ENCODE peak calls at places on chromosomes 2 and 18, in five cellular contexts. T is breast epithelium, Y is SK-N-SH, H is GM23338, A is spleen. G is an unnamed sample.

GRCh38 chr2:40760071-40760666 is 308.3 kb upstream of the SLC8A1 start:
- DNase-seq in H (peak; percentile 74), A (no peak), Y (peak; percentile 25), T (no peak), G (peak; percentile 56)

GRCh38 chr2:64447317-64448060 is 6.5 kb upstream of the LGALSL start:
- DNase-seq in A (no peak), Y (no peak), H (no peak), T (no peak), G (no peak)

GRCh38 chr2:218028189-218028495 is 25.3 kb upstream of the TNS1 start:
- DNase-seq in Y (no peak), H (no peak), A (no peak), T (no peak), G (no peak)

GRCh38 chr2:232368311-232368731 is 10.2 kb upstream of the ALPP start:
- DNase-seq in H (peak; percentile 24), A (no peak), Y (no peak), T (peak; percentile 34), G (no peak)

GRCh38 chr2:234081970-234082822 is 31.7 kb downstream of the SPP2 start:
- DNase-seq in A (no peak), T (no peak), H (no peak), Y (no peak), G (no peak)

GRCh38 chr2:182593394-182593707 is 122.7 kb upstream of the DNAJC10 start:
- DNase-seq in A (no peak), T (no peak), H (no peak), Y (no peak), G (no peak)

GRCh38 chr2:54558188-54558975 is 102.3 kb downstream of the SPTBN1 start:
- DNase-seq in H (peak; percentile 90), T (peak; percentile 65), A (peak; percentile 93), Y (peak; percentile 87), G (peak; percentile 85)

GRCh38 chr2:191222952-191223351 is 22.3 kb upstream of the MYO1B start:
- DNase-seq in H (no peak), A (no peak), T (no peak), Y (no peak), G (no peak)

GRCh38 chr18:35728676-35729075 is 147.1 kb downstream of the GALNT1 start:
- DNase-seq in A (no peak), Y (no peak), T (no peak), H (no peak), G (no peak)

GRCh38 chr2:86275384-86275799 is 62.0 kb downstream of the REEP1 start:
- DNase-seq in Y (no peak), A (no peak), T (no peak), H (no peak), G (no peak)

GRCh38 chr2:130890941-130891669 is 54.4 kb downstream of the ARHGEF4 start:
- DNase-seq in T (no peak), Y (no peak), A (no peak), H (no peak), G (no peak)

GRCh38 chr2:112173646-112174319 is 35.6 kb downstream of the FBLN7 start:
- DNase-seq in H (no peak), T (no peak), A (no peak), Y (peak; percentile 65), G (no peak)

GRCh38 chr2:8661736-8662135 is 20.1 kb upstream of the ID2 start:
- DNase-seq in T (no peak), Y (no peak), H (no peak), A (no peak), G (no peak)

GRCh38 chr2:230602562-230603230 is 109.9 kb upstream of the CAB39 start:
- DNase-seq in A (peak; percentile 91), Y (no peak), T (no peak), H (no peak), G (peak; percentile 2)

GRCh38 chr2:149189769-149190168 is 140.6 kb upstream of the LYPD6 start:
- DNase-seq in A (no peak), T (no peak), Y (no peak), H (no peak), G (no peak)

GRCh38 chr2:44392338-44392943 is 30.7 kb downstream of the CAMKMT start:
- DNase-seq in H (peak; percentile 77), T (no peak), Y (peak; percentile 41), A (no peak), G (peak; percentile 34)

GRCh38 chr2:219210572-219211362 is 4.2 kb downstream of the ZFAND2B start:
- DNase-seq in H (no peak), Y (no peak), A (no peak), T (no peak), G (no peak)

GRCh38 chr2:219207884-219208740 is 1.5 kb downstream of the ZFAND2B start:
- DNase-seq in T (no peak), A (peak; percentile 71), H (no peak), Y (peak; percentile 51), G (no peak)

GRCh38 chr2:219209236-219209635 is 2.7 kb downstream of the ZFAND2B start:
- DNase-seq in Y (no peak), H (no peak), A (peak; percentile 76), T (no peak), G (no peak)

GRCh38 chr2:219207254-219207883 is 787 bp downstream of the ZFAND2B start:
- DNase-seq in Y (no peak), H (no peak), A (peak; percentile 77), T (no peak), G (no peak)

DNA sequence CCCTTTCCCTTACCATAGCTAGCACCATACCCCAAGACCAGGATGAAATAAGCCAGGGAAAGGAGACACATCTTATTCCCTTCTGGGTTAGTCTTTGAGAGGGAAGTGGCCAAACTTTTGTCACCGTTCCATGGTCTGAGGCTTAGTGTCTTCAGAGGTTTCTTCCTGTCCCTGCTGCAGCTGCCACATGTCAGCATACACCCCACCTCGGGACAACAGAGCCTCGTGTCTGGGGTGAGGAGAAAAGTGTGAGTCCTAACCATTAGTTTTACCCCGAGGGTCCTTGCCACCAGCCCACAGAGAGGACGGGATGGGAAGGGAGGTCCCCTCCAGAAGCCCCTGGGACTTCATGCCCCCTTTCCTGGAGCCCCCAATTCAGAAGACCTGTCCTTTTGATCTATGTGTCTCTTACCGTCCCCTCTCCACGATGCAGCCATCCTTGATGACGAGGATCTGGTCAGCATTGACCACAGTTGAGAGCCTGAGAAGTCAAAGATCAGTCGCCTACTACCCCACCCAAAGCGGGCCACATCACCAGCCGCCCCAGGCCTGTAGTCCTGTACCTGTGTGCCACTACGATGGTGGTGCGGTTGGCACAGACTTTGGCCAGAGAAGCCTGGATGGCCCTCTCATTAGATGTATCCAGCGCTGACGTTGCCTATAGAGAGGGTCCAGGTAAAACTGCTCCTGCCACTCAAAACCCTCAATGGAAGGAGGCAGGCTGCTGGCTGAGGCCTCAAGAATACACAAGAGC is 3.4 kb downstream of the ZFAND2B start:
- DNase-seq in T (no peak), Y (no peak), H (no peak), A (peak; percentile 67), G (peak; percentile 68)
- H3K27ac ChIP-seq in T (no peak overlapping the region), Y (no peak overlapping the region), H (no peak overlapping the region), A (peak overlapping the region; percentile 96), G (peak overlapping the region; percentile 57)

GRCh38 chr2:52034706-52035105 is 1002.8 kb upstream of the NRXN1 start:
- DNase-seq in Y (no peak), A (no peak), T (no peak), H (peak; percentile 27), G (no peak)

GRCh38 chr2:52036036-52036435 is 1004.1 kb upstream of the NRXN1 start:
- DNase-seq in A (no peak), Y (no peak), T (no peak), H (no peak), G (no peak)

DNA sequence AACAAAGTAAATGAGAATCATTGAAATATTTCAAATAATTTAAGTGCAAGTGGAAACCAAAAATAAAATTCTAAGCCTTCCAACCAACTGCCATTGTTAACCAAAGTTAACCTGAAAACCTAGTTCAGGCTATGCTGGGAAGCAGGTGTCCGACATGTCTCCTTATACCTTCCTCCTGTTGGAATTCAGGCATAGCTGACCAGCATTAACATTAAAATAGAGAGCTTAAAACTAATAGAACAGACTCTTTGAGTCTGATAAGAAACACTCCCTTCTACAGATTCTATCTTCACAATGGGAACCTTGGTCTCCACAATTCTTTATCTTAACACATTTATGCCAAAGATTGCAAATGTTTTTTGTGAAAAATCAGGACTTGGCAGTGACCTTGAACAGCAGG is 1004.9 kb upstream of the NRXN1 start:
- DNase-seq in Y (no peak), T (no peak), H (peak; percentile 27), A (no peak), G (no peak)
- TF ChIP-seq POLR2AphosphoS5 in Y (no peak), T (no peak), H (no peak), A (no peak), G (no peak)

GRCh38 chr2:41936751-41937463 is 110.9 kb upstream of the PKDCC start:
- DNase-seq in A (no peak), H (no peak), Y (no peak), T (no peak), G (no peak)
- H3K27ac ChIP-seq in A (no peak overlapping the region), H (peak overlapping the region; percentile 63), Y (no peak overlapping the region), T (peak overlapping the region; percentile 26), G (no peak overlapping the region)

GRCh38 chr18:75211002-75211621 is 515 bp downstream of the TSHZ1 start:
- DNase-seq in A (peak; percentile 87), Y (no peak), H (peak; percentile 37), T (no peak), G (no peak)
- TF ChIP-seq POLR2AphosphoS5 in A (peak; percentile 37), Y (no peak), H (no peak), T (no peak), G (peak; percentile 0)

GRCh38 chr2:189232759-189233406 is 53.3 kb upstream of the COL5A2 start:
- DNase-seq in H (no peak), A (no peak), T (no peak), Y (no peak), G (no peak)
- H3K27ac ChIP-seq in H (no peak overlapping the region), A (no peak overlapping the region), T (no peak overlapping the region), Y (peak overlapping the region; percentile 50), G (no peak overlapping the region)

DNA sequence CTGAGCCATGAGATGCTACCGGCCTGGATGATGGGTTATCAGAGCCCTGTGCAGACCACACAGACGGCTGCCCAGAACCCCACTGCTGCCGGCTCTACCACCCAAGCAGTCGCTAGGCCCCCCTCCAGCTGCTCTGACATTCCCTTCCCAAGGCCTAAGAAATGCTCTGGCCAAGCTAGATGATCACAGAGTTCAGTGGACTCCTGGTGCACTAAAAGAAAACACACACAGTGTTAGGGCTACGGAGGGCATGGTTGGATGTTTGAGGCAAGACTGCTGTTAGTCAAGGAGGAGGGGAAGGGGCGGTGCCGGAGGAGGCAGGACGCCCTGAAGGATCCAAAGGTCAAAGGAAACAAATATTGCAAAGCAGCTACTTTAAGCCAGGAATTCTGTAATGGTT is 174.5 kb downstream of the MYCN start:
- DNase-seq in Y (no peak), H (no peak), A (no peak), T (no peak), G (no peak)
- TF ChIP-seq POLR2AphosphoS5 in Y (no peak), H (no peak), A (no peak), T (no peak), G (no peak)

DNA sequence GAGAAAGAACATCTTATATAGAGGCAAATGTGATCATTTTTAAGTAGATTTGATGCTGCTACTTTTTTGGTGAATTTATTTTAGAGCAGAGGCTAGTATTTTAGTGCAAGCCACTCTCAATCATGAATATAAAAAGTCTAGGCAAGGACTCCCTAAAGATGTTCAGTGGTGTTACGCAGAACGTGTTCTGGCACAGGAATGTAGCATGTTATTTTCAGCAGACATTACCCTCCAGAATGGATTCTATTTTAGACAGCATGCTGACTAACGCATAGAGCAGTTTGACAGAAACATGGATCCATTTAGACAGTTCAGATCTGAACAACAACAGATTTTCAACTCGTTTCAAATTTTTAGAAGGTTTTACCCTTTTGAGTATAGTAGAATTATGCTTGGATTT is 54.1 kb downstream of the DSC3 start:
- DNase-seq in T (no peak), H (no peak), A (no peak), Y (no peak), G (no peak)
- H3K27ac ChIP-seq in T (peak overlapping the region; percentile 7), H (no peak overlapping the region), A (no peak overlapping the region), Y (no peak overlapping the region), G (no peak overlapping the region)